ENCODE peak calls at places on chromosomes 5 and 9, in ten cellular contexts. B, R, Y, U, E, T, S, L, M and P are unnamed samples.

GRCh38 chr5:128082551-128083032 is 974 bp upstream of the SLC12A2 start:
- DNase-seq in B (no peak), R (no peak), Y (no peak), U (no peak), E (no peak), T (no peak), S (no peak), L (no peak), M (no peak), P (no peak)

GRCh38 chr9:33697171-33697570 is 98.2 kb upstream of the PRSS3 start:
- DNase-seq in B (no peak), R (no peak), Y (no peak), U (no peak), E (no peak), T (no peak), S (no peak), L (no peak), M (no peak), P (no peak)

GRCh38 chr9:22395585-22396205 is 50.9 kb upstream of the DMRTA1 start:
- DNase-seq in B (no peak), R (no peak), Y (no peak), U (no peak), E (no peak), T (no peak), S (no peak), L (no peak), M (no peak), P (no peak)

GRCh38 chr5:66826263-66826662 is 230.1 kb downstream of the MAST4 start:
- DNase-seq in B (no peak), R (no peak), Y (no peak), U (no peak), E (no peak), T (no peak), S (no peak), L (no peak), M (no peak), P (no peak)

GRCh38 chr9:134939836-134940235 is 22.1 kb upstream of the FCN1 start:
- DNase-seq in B (no peak), R (no peak), Y (no peak), U (no peak), E (no peak), T (no peak), S (no peak), L (no peak), M (no peak), P (no peak)

GRCh38 chr9:90642570-90643539 is at the start of gene DIRAS2:
- DNase-seq in B (no peak), R (peak; percentile 78), Y (no peak), U (peak; percentile 50), E (peak; percentile 14), T (peak; percentile 84), S (peak; percentile 60), L (peak; percentile 59), M (peak; percentile 88), P (peak; percentile 29)

GRCh38 chr5:35198681-35199080 is 31.6 kb downstream of the PRLR start:
- DNase-seq in B (no peak), R (no peak), Y (no peak), U (no peak), E (no peak), T (peak; percentile 64), S (peak; percentile 12), L (peak; percentile 36), M (no peak), P (no peak)

GRCh38 chr9:32502459-32502858 is 23.5 kb downstream of the RIGI start:
- DNase-seq in B (no peak), R (peak; percentile 55), Y (no peak), U (no peak), E (peak; percentile 85), T (no peak), S (no peak), L (peak; percentile 86), M (no peak), P (no peak)

GRCh38 chr5:18792145-18792544 is 1157.9 kb downstream of the TAF11L14 start:
- DNase-seq in B (no peak), R (peak; percentile 87), Y (no peak), U (no peak), E (peak; percentile 2), T (peak; percentile 52), S (no peak), L (no peak), M (no peak), P (no peak)

GRCh38 chr9:81474125-81474524 is 215.2 kb downstream of the TLE1 start:
- DNase-seq in B (no peak), R (no peak), Y (no peak), U (no peak), E (no peak), T (no peak), S (no peak), L (no peak), M (no peak), P (no peak)

GRCh38 chr9:91905958-91906585 is 44.0 kb downstream of the ROR2 start:
- DNase-seq in B (peak; percentile 12), R (peak; percentile 6), Y (peak; percentile 31), U (no peak), E (no peak), T (no peak), S (no peak), L (no peak), M (peak; percentile 85), P (no peak)

GRCh38 chr9:137046094-137046787 is at the start of gene NPDC1:
- DNase-seq in B (peak; percentile 69), R (peak; percentile 88), Y (peak; percentile 55), U (peak; percentile 79), E (no peak), T (peak; percentile 94), S (peak; percentile 95), L (peak; percentile 72), M (peak; percentile 93), P (peak; percentile 72)

GRCh38 chr9:71944754-71945409 is 33.4 kb downstream of the C9orf85 start:
- DNase-seq in B (no peak), R (peak; percentile 5), Y (no peak), U (no peak), E (no peak), T (no peak), S (no peak), L (no peak), M (no peak), P (no peak)